ENCODE peak calls at places on chromosome 15, in seven cellular contexts. G, W, V, F, B, D and N are unnamed samples.

GRCh38 chr15:50996641-50997040 is 88.2 kb downstream of the AP4E1 start:
- DNase-seq in W (no peak), D (no peak), B (no peak), V (no peak), G (peak; percentile 6), F (no peak), N (no peak)

GRCh38 chr15:41862515-41863116 is 24.0 kb downstream of the PLA2G4B start:
- DNase-seq in B (no peak), V (no peak), F (no peak), D (no peak), G (no peak), W (no peak), N (no peak)

GRCh38 chr15:87736921-87737389 is 519.6 kb downstream of the NTRK3 start:
- DNase-seq in F (no peak), W (no peak), G (no peak), B (no peak), D (no peak), V (peak; percentile 1), N (peak; percentile 56)

GRCh38 chr15:93189562-93189961 is 100.6 kb upstream of the RGMA start:
- DNase-seq in F (no peak), V (no peak), G (no peak), W (no peak), B (no peak), D (no peak), N (no peak)

GRCh38 chr15:83556068-83556467 is 97.9 kb upstream of the ADAMTSL3 start:
- DNase-seq in W (no peak), V (no peak), F (no peak), G (no peak), D (no peak), B (no peak), N (no peak)

GRCh38 chr15:69311319-69311721 is 12.6 kb downstream of the PAQR5 start:
- DNase-seq in V (no peak), D (no peak), B (no peak), F (no peak), G (peak; percentile 15), W (no peak), N (no peak)

GRCh38 chr15:33500432-33500831 is 189.7 kb downstream of the RYR3 start:
- DNase-seq in G (no peak), F (no peak), W (no peak), V (no peak), B (no peak), D (no peak), N (no peak)

GRCh38 chr15:47743886-47744285 is 26.6 kb downstream of the SEMA6D start:
- DNase-seq in F (no peak), G (no peak), B (no peak), D (no peak), W (no peak), V (no peak), N (no peak)

GRCh38 chr15:51732661-51733060 is 4.8 kb downstream of the LYSMD2 start:
- DNase-seq in F (no peak), B (no peak), W (no peak), V (no peak), G (no peak), D (no peak), N (no peak)

GRCh38 chr15:57655087-57655486 is 51.4 kb upstream of the POLR2M start:
- DNase-seq in D (no peak), V (no peak), G (no peak), F (no peak), W (no peak), B (no peak), N (no peak)

GRCh38 chr15:68333775-68334470 is 56.4 kb downstream of the FEM1B start:
- DNase-seq in W (peak; percentile 51), D (no peak), F (no peak), B (no peak), G (peak; percentile 32), V (no peak), N (no peak)

GRCh38 chr15:52082197-52083036 is 30.2 kb downstream of the BCL2L10 start:
- DNase-seq in V (no peak), G (peak; percentile 48), B (no peak), D (no peak), F (no peak), W (no peak), N (peak; percentile 81)

GRCh38 chr15:78319588-78319987 is 20.2 kb upstream of the SKIC8 start:
- DNase-seq in F (no peak), B (no peak), G (no peak), D (no peak), V (no peak), W (no peak), N (no peak)

GRCh38 chr15:65856821-65857455 is 12.4 kb upstream of the RAB11A start:
- DNase-seq in G (peak; percentile 66), W (peak; percentile 26), V (peak; percentile 69), D (peak; percentile 75), B (peak; percentile 32), F (peak; percentile 75), N (peak; percentile 70)

GRCh38 chr15:93694038-93694437 is 537.3 kb upstream of the MCTP2 start:
- DNase-seq in G (no peak), V (no peak), F (no peak), B (no peak), W (no peak), D (no peak), N (no peak)

GRCh38 chr15:57259511-57260143 is 116.7 kb upstream of the CGNL1 start:
- DNase-seq in B (no peak), V (no peak), G (no peak), F (no peak), D (no peak), W (no peak), N (no peak)

GRCh38 chr15:35771878-35772442 is 226.0 kb upstream of the DPH6 start:
- DNase-seq in V (no peak), F (no peak), G (no peak), W (no peak), D (no peak), B (no peak), N (no peak)

GRCh38 chr15:65893060-65893459 is 23.8 kb downstream of the RAB11A start:
- DNase-seq in V (no peak), D (no peak), F (no peak), B (no peak), G (no peak), W (no peak), N (no peak)

GRCh38 chr15:37098468-37099320 is 1.7 kb downstream of the MEIS2 start:
- DNase-seq in W (peak; percentile 44), V (no peak), F (peak; percentile 65), G (peak; percentile 55), D (no peak), B (no peak), N (peak; percentile 53)

GRCh38 chr15:92629276-92629974 is 26.1 kb downstream of the FAM174B start:
- DNase-seq in W (no peak), B (no peak), F (no peak), D (no peak), V (no peak), G (no peak), N (no peak)

GRCh38 chr15:95624100-95624499 is 706.4 kb upstream of the NR2F2 start:
- DNase-seq in F (no peak), B (no peak), G (no peak), W (no peak), V (no peak), D (no peak), N (no peak)

DNA sequence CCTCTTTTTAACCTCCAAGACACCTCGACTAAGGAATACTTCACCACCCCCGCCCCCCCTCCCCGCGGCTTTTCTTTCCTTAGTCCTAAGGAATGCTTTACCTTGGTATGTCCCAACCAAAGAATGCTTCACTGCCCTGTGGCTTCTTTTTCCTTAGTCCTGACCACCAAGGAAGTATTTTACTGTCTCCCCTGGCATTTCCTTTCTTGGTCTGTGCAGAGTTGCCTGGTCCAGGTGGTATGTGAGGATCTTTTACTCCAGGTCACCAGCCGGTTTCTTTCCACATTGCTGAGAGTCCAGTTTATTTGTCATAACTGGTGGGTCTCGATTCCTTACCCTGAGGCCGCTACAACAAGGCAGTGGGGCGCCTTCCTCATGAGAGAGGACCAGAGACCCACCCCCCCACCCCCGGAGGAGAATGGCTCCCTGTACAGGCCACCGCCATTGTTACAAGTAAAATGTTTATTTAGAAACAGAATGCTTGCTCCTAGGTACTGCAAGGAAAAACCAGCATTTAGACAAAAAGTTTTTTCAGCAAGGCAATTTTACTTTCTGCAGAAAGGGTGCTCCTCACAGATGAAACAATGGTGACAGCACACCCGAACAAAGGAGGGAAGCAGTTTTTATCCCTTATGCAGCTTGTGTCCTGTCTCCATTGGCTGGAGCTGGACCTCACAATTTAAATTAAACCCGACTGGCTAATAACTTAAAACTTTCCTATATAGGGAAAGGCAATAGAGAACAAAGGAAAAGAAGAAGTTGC is 23.1 kb upstream of the MTHFS start:
- DNase-seq in F (no peak), B (no peak), G (no peak), D (no peak), W (no peak), V (no peak), N (no peak)
- H3K9me3 ChIP-seq in F (peaks cover 61% of the 10 kb centered on the region), B (peaks cover 57% of the 10 kb centered on the region), G (no peaks in the 10 kb centered on the region), D (peaks cover 27% of the 10 kb centered on the region), W (no peaks in the 10 kb centered on the region), V (peaks cover 37% of the 10 kb centered on the region), N (no peaks in the 10 kb centered on the region)

DNA sequence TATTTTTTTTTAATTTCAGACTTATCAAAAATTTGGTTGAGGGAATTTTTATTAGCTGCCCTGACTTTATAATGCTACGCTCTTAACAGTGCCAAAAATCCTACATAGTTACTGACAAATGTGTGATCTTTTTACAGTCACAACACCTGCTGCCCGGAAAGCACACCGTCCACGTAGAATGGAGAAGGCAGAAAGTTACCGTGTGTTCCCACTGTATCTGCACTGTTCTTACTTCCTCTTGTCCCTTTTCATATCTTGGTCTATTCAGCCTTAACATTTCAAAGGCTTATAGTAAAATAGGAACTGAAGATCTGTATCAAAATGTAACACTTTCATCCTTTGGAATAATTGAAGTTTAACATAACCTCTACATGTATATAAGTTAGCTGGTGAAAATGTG is 136.5 kb downstream of the LRRC28 start:
- DNase-seq in G (no peak), F (no peak), V (no peak), W (no peak), D (no peak), B (no peak), N (no peak)
- H3K9me3 ChIP-seq in G (no peaks in the 10 kb centered on the region), F (peaks cover 6% of the 10 kb centered on the region), V (no peaks in the 10 kb centered on the region), W (no peaks in the 10 kb centered on the region), D (no peaks in the 10 kb centered on the region), B (no peaks in the 10 kb centered on the region), N (no peaks in the 10 kb centered on the region)

DNA sequence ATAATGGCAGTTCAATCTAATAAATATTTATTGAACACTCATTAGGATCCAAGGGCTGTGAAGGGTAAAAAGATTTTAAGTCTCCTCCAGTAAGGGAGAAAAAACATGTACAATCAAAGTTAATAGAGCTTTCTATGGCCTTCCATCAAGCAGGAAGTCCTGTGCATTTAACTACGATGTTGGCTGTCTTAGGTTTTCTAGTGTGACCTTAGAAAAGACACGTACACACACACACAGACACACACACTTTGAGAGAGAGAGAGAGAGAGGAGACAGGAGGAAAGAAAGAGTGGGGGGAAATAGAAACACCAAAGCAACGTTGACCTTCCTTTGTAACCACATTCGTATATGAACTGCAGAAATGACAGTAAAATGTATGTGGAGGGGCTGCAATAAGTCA is 126.1 kb upstream of the TMC3 start:
- DNase-seq in G (no peak), B (no peak), V (no peak), D (no peak), F (no peak), W (no peak), N (no peak)
- H3K9me3 ChIP-seq in G (no peaks in the 10 kb centered on the region), B (no peaks in the 10 kb centered on the region), V (no peaks in the 10 kb centered on the region), D (no peaks in the 10 kb centered on the region), F (no peaks in the 10 kb centered on the region), W (no peaks in the 10 kb centered on the region), N (no peaks in the 10 kb centered on the region)

DNA sequence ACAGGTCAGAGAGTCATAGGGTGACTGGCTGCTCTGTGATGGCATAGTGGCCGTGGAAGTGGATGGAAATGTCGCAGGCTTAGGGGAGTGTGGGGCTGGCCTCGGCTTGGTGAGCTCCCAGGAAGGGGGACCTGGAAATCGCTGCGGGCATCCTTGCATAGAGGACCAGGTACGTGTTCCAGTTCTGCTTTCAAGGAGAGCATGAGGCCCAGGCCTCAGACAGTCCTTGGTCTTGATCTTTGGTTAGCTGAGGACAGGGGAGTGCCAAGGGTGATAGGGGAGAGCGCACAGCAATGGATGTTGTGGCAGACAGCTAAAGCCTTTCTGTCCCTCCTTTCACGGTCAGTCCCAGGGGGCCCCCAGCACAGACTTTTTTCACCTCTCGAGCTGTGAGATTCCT is 110.5 kb downstream of the SNRPN start:
- DNase-seq in D (no peak), W (no peak), F (no peak), V (no peak), B (no peak), G (no peak), N (no peak)
- H3K9me3 ChIP-seq in D (peaks cover 99% of the 10 kb centered on the region), W (no peaks in the 10 kb centered on the region), F (peaks cover 96% of the 10 kb centered on the region), V (peaks cover 100% of the 10 kb centered on the region), B (peaks cover 100% of the 10 kb centered on the region), G (peaks cover 54% of the 10 kb centered on the region), N (no peaks in the 10 kb centered on the region)